ENCODE peak calls at places on chromosome X, in nine cellular contexts. U is heart right ventricle; Z is cardiac fibroblast; L is transverse colon; E is stimulated activated CD8-positive, alpha-beta memory T cell treated with anti-CD3 and anti-CD28 coated beads, Interleukin-12 subunit alpha, Interleukin-12 subunit beta, amount 100 ng/mL, for 4 hours; T is stimulated activated CD4-positive, alpha-beta T cell treated with anti-CD3 and anti-CD28 coated beads, Interleukin-12 subunit alpha, Interleukin-12 subunit beta, amount 100 ng/mL, for 48 hours; S is RPMI8226; V is hypothalamus; D is lower lobe of right lung. Y is an unnamed sample.

GRCh38 chrX:12971282-12972003 is 3.5 kb upstream of the TMSB4X start:
- DNase-seq in U (peak; percentile 43), Z (no peak), L (no peak), E (no peak), T (no peak), S (no peak), V (no peak), D (peak; percentile 63), Y (no peak)

GRCh38 chrX:72041166-72041565 is 90.5 kb downstream of the RTL5 start:
- DNase-seq in U (no peak), Z (no peak), L (no peak), E (no peak), T (no peak), S (no peak), V (no peak), D (no peak), Y (no peak)

GRCh38 chrX:43552166-43552565 is 103.9 kb upstream of the MAOA start:
- DNase-seq in U (no peak), Z (no peak), L (peak; percentile 20), E (no peak), T (no peak), S (no peak), V (no peak), D (no peak), Y (no peak)

GRCh38 chrX:19661977-19662376 is 146.7 kb upstream of the MAP3K15 start:
- DNase-seq in U (no peak), Z (no peak), L (no peak), E (no peak), T (no peak), S (no peak), V (no peak), D (no peak), Y (no peak)

GRCh38 chrX:83305381-83305780 is 202.7 kb upstream of the POU3F4 start:
- DNase-seq in U (no peak), Z (no peak), L (no peak), E (no peak), T (no peak), S (no peak), V (no peak), D (no peak), Y (no peak)

GRCh38 chrX:137034508-137034872 is 695 bp upstream of the GPR101 start:
- DNase-seq in U (no peak), Z (no peak), L (no peak), E (no peak), T (no peak), S (no peak), V (no peak), D (no peak), Y (peak; percentile 18)

GRCh38 chrX:8987672-8988250 is 46.2 kb downstream of the FAM9B start:
- DNase-seq in U (no peak), Z (no peak), L (no peak), E (no peak), T (no peak), S (peak; percentile 7), V (no peak), D (no peak), Y (no peak)

GRCh38 chrX:138745215-138745614 is 33.7 kb upstream of the FGF13 start:
- DNase-seq in U (peak; percentile 9), Z (peak; percentile 54), L (no peak), E (no peak), T (no peak), S (peak; percentile 65), V (peak; percentile 0), D (no peak), Y (peak; percentile 3)

GRCh38 chrX:130018143-130018542 is 35.7 kb downstream of the BCORL1 start:
- DNase-seq in U (no peak), Z (no peak), L (no peak), E (no peak), T (no peak), S (no peak), V (no peak), D (no peak), Y (no peak)

GRCh38 chrX:72052415-72053090 is 79.2 kb downstream of the RTL5 start:
- DNase-seq in U (no peak), Z (no peak), L (no peak), E (no peak), T (no peak), S (no peak), V (no peak), D (no peak), Y (no peak)

GRCh38 chrX:103637604-103638338 is 9.0 kb downstream of the TCEAL1 start:
- DNase-seq in U (no peak), Z (no peak), L (no peak), E (no peak), T (no peak), S (no peak), V (no peak), D (no peak), Y (no peak)

GRCh38 chrX:26352891-26353430 is 137.0 kb downstream of the MAGEB5 start:
- DNase-seq in U (no peak), Z (no peak), L (no peak), E (no peak), T (no peak), S (peak; percentile 9), V (no peak), D (no peak), Y (no peak)

GRCh38 chrX:112211459-112211858 is 128.9 kb upstream of the TRPC5 start:
- DNase-seq in U (no peak), Z (no peak), L (no peak), E (no peak), T (no peak), S (no peak), V (no peak), D (no peak), Y (no peak)

GRCh38 chrX:41779058-41779564 is 55.1 kb downstream of the GPR82 start:
- DNase-seq in U (no peak), Z (peak; percentile 28), L (no peak), E (no peak), T (no peak), S (peak; percentile 9), V (no peak), D (no peak), Y (peak; percentile 87)

Y was measured in NCI-H1105 treated with DMSO at 0.1 percent for 48 hours.